ENCODE peak calls at places on chromosome 22, in four cellular contexts. X, O, B and J are unnamed samples.
A peak's percentile ranks its signal among the peaks of the same experiment; 100 is the strongest.

GRCh38 chr22:19292262-19293230 is 1.0 kb upstream of the CLTCL1 start:
- DNase-seq in O (no peak), B (peak; percentile 82), X (no peak), J (no peak)

GRCh38 chr22:50341977-50342650 is 1.0 kb upstream of the PPP6R2 start:
- DNase-seq in X (peak; percentile 83), O (peak; percentile 72), B (peak; percentile 95), J (peak; percentile 93)

GRCh38 chr22:17117400-17117799 is 3.8 kb downstream of the TMEM121B start:
- DNase-seq in O (no peak), X (no peak), B (peak; percentile 80), J (no peak)

GRCh38 chr22:35480627-35481565 is 59.7 kb upstream of the RASD2 start:
- DNase-seq in O (no peak), X (no peak), B (peak; percentile 32), J (no peak)

GRCh38 chr22:39654527-39654926 is 84.0 kb downstream of the CACNA1I start:
- DNase-seq in X (no peak), O (no peak), B (no peak), J (no peak)

GRCh38 chr22:37303821-37304274 is 21.5 kb downstream of the CYTH4 start:
- DNase-seq in B (no peak), O (peak; percentile 55), X (peak; percentile 32), J (no peak)

GRCh38 chr22:39674536-39674935 is 104.0 kb downstream of the CACNA1I start:
- DNase-seq in X (no peak), O (no peak), B (no peak), J (no peak)

GRCh38 chr22:31577711-31578110 is 81.4 kb downstream of the SFI1 start:
- DNase-seq in B (no peak), X (no peak), O (no peak), J (no peak)

GRCh38 chr22:35622132-35622913 is 5.2 kb upstream of the MB start:
- DNase-seq in O (no peak), B (no peak), X (no peak), J (no peak)

GRCh38 chr22:41425704-41426365 is 20.8 kb downstream of the TOB2 start:
- DNase-seq in O (no peak), B (no peak), X (no peak), J (no peak)

GRCh38 chr22:32202539-32203180 is 2.2 kb downstream of the RFPL2 start:
- DNase-seq in O (no peak), X (peak; percentile 68), B (no peak), J (no peak)

GRCh38 chr22:27286711-27287110 is 514.8 kb downstream of the MN1 start:
- DNase-seq in B (no peak), O (no peak), X (no peak), J (no peak)

GRCh38 chr22:34429314-34429713 is 509.0 kb upstream of the LARGE1 start:
- DNase-seq in B (no peak), O (no peak), X (no peak), J (no peak)